ENCODE peak calls at places on chromosomes 12 and 14, in nine cellular contexts. L, X, H, R, Q, U, K, O and A are unnamed samples.

GRCh38 chr14:23377201-23377550 is 330 bp downstream of the CMTM5 start:
- DNase-seq in L (no peak), H (no peak), X (no peak), Q (peak; percentile 27), O (no peak), U (no peak), K (no peak), R (no peak), A (no peak)

GRCh38 chr12:96985515-96986362 is 78.7 kb downstream of the NEDD1 start:
- DNase-seq in H (no peak), L (peak; percentile 8), U (no peak), Q (peak; percentile 45), X (peak; percentile 55), O (peak; percentile 29), R (no peak), K (peak; percentile 67), A (peak; percentile 79)

GRCh38 chr14:32343926-32344430 is 14.9 kb downstream of the AKAP6 start:
- DNase-seq in K (no peak), L (no peak), R (no peak), Q (no peak), H (no peak), U (no peak), X (peak; percentile 22), O (no peak), A (no peak)

GRCh38 chr12:71504471-71504852 is 64.9 kb downstream of the LGR5 start:
- DNase-seq in K (no peak), L (no peak), H (no peak), R (no peak), Q (no peak), X (no peak), U (no peak), O (no peak), A (no peak)

GRCh38 chr14:56730468-56731145 is 79.7 kb downstream of the OTX2 start:
- DNase-seq in K (no peak), Q (no peak), O (no peak), L (no peak), U (no peak), R (no peak), H (no peak), X (no peak), A (no peak)

GRCh38 chr12:95724767-95725166 is 65.8 kb downstream of the NTN4 start:
- DNase-seq in U (no peak), K (no peak), Q (no peak), L (no peak), O (no peak), R (no peak), X (no peak), H (no peak), A (no peak)

GRCh38 chr12:87086118-87086891 is 830.1 kb upstream of the MGAT4C start:
- DNase-seq in K (no peak), L (peak; percentile 23), H (peak; percentile 22), R (no peak), O (no peak), Q (no peak), U (no peak), X (peak; percentile 21), A (no peak)

GRCh38 chr12:109461049-109461845 is 15.9 kb downstream of the KCTD10 start:
- DNase-seq in R (peak; percentile 59), Q (no peak), U (no peak), X (peak; percentile 42), K (peak; percentile 67), L (peak; percentile 45), H (peak; percentile 62), O (no peak), A (no peak)

GRCh38 chr12:8648598-8649205 is 13.9 kb downstream of the MFAP5 start:
- DNase-seq in L (no peak), R (no peak), U (no peak), Q (no peak), K (no peak), O (no peak), X (no peak), H (no peak), A (no peak)

GRCh38 chr14:93073833-93074769 is 41.6 kb downstream of the ITPK1 start:
- DNase-seq in H (peak; percentile 40), R (peak; percentile 56), K (peak; percentile 76), O (no peak), X (peak; percentile 79), Q (no peak), L (no peak), U (no peak), A (peak; percentile 86)
- H3K27ac ChIP-seq in H (peak overlapping the region; percentile 19), R (peak overlapping the region; percentile 58), K (peak overlapping the region; percentile 75), O (no peak overlapping the region), X (no peak overlapping the region), Q (no peak overlapping the region), L (no peak overlapping the region), U (no peak overlapping the region), A (peak overlapping the region; percentile 27)

DNA sequence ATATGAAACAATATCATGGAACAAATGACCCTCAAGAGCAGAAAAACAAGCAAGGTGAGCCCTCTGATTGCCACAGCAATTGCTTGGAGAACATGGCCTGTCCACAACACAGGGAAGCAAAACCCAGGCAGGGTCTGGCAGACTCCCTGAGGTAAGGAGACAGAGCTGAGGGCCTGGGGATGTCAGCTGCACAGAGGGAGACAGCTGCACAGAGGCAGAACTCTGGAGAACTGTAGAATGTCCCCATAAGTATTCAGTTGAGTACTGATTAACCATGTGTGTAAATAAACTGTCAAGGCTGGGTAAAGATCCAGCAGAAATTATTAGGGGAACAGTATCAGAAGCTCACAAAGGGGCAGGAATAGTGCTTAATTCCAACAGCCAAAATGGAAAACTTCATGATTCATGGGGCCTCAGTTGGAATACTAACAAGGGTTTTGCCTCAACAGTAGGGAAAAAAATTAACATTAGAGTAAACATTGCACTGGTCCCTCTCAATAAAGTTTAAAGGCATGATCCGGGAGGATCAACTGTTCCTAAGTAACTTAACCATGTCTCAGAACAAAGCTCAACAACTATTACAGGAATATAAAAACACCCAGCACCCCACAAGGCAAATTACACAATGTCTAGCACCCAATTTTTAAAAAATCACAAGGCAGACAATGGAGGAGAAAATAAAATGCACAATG is 201.4 kb upstream of the RASSF8 start:
- DNase-seq in U (no peak), X (no peak), O (no peak), Q (no peak), R (no peak), L (no peak), K (no peak), H (no peak), A (no peak)
- H3K27ac ChIP-seq in U (no peak overlapping the region), X (no peak overlapping the region), O (no peak overlapping the region), Q (no peak overlapping the region), R (no peak overlapping the region), L (no peak overlapping the region), K (no peak overlapping the region), H (no peak overlapping the region), A (no peak overlapping the region)

GRCh38 chr12:32611986-32612385 is 67.1 kb upstream of the DNM1L start:
- DNase-seq in H (no peak), X (no peak), K (no peak), Q (no peak), L (no peak), U (no peak), R (peak; percentile 72), O (no peak), A (no peak)
- H3K27ac ChIP-seq in H (no peak overlapping the region), X (no peak overlapping the region), K (no peak overlapping the region), Q (no peak overlapping the region), L (no peak overlapping the region), U (no peak overlapping the region), R (peak overlapping the region; percentile 7), O (no peak overlapping the region), A (no peak overlapping the region)

DNA sequence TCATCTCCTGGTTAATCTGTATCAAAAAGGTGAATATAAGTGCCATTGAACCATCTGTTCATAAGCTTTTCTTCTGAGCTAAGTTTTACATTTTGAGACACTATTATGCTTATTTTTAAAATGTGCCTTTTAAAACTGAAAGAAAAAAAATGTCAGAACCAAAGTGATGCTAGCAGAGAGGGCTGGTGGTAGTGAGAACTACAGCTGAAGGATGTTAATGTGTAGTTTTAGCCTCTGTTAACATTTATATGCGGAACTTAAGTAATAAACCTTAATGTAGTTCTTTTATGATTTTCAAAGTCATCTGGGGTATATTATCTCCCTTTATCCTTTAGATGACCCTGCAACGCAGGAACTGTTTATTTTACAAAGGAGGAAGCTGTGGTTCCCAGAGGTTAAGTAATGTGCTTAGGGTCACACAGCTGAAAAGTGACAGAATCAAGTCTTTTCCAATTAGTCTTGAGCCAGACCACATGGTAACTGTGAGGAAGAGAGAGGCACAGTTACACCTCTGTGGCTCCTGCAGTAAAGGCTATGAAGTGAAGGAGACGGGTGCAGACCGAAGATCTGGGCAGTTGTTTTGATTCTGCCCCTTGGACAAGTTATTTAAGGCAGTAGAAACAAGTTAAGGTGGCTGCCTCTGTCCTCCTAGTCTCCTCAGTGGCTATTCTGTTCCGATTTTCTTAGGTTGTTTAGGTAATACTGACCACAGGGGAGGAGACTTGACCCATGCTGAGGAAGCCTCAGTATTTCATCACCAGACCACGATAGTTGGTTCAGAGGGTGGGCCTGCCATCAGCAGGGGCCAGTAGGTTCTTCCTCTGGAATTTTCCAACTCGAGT is 23.9 kb downstream of the GNG2 start:
- DNase-seq in R (no peak), O (no peak), U (peak; percentile 37), L (no peak), K (no peak), Q (no peak), H (peak; percentile 88), X (no peak), A (no peak)
- H3K27ac ChIP-seq in R (peak overlapping the region; percentile 50), O (no peak overlapping the region), U (peak overlapping the region; percentile 86), L (no peak overlapping the region), K (no peak overlapping the region), Q (peak overlapping the region; percentile 21), H (peak overlapping the region; percentile 31), X (no peak overlapping the region), A (no peak overlapping the region)

GRCh38 chr12:21764950-21765349 is 9.6 kb downstream of the KCNJ8 start:
- DNase-seq in X (no peak), O (no peak), H (no peak), L (no peak), R (no peak), K (no peak), Q (no peak), U (peak; percentile 41), A (no peak)
- H3K27ac ChIP-seq in X (no peak overlapping the region), O (no peak overlapping the region), H (no peak overlapping the region), L (no peak overlapping the region), R (no peak overlapping the region), K (no peak overlapping the region), Q (peak overlapping the region; percentile 89), U (peak overlapping the region; percentile 82), A (no peak overlapping the region)